ENCODE peak calls at places on chromosomes 13 and 19, in seven cellular contexts. N is left ventricle myocardium inferior, Z is AG04450, U is nephron progenitor cell, O is PC-3, B is AG09309, I is endothelial cell. D is an unnamed sample.

GRCh38 chr13:36130542-36131214 is 504 bp downstream of the DCLK1 start:
- DNase-seq in N (peak; percentile 30), Z (no peak), U (no peak), O (no peak), B (no peak), I (peak; percentile 24), D (peak; percentile 15)

GRCh38 chr19:50896591-50897190 is 14.5 kb downstream of the KLK4 start:
- DNase-seq in N (no peak), Z (no peak), U (no peak), O (peak; percentile 75), B (no peak), I (no peak), D (no peak)

GRCh38 chr13:71867101-71867814 is at the start of gene DACH1:
- DNase-seq in N (peak; percentile 45), Z (no peak), U (peak; percentile 70), O (peak; percentile 24), B (no peak), I (peak; percentile 64), D (peak; percentile 73)

GRCh38 chr13:79679334-79679733 is 198.4 kb downstream of the NDFIP2 start:
- DNase-seq in N (peak; percentile 51), Z (peak; percentile 26), U (peak; percentile 79), O (peak; percentile 76), B (peak; percentile 28), I (peak; percentile 70), D (peak; percentile 85)

GRCh38 chr19:812049-812816 is 9.5 kb downstream of the PLPPR3 start:
- DNase-seq in N (no peak), Z (no peak), U (no peak), O (no peak), B (no peak), I (no peak), D (no peak)

GRCh38 chr13:102870677-102871415 is 25.0 kb downstream of the ERCC5 start:
- DNase-seq in N (peak; percentile 37), Z (no peak), U (peak; percentile 62), O (peak; percentile 63), B (no peak), I (peak; percentile 56), D (peak; percentile 38)

GRCh38 chr13:79519252-79519651 is 38.3 kb downstream of the NDFIP2 start:
- DNase-seq in N (no peak), Z (no peak), U (no peak), O (peak; percentile 59), B (no peak), I (no peak), D (no peak)

GRCh38 chr13:99991013-99991805 is 9.6 kb downstream of the ZIC2 start:
- DNase-seq in N (no peak), Z (no peak), U (peak; percentile 21), O (no peak), B (no peak), I (no peak), D (no peak)

GRCh38 chr19:46021531-46022041 is 1.3 kb downstream of the PGLYRP1 start:
- DNase-seq in N (no peak), Z (no peak), U (no peak), O (no peak), B (no peak), I (no peak), D (peak; percentile 34)

GRCh38 chr19:511101-511841 is 4.0 kb downstream of the TPGS1 start:
- DNase-seq in N (no peak), Z (no peak), U (no peak), O (no peak), B (no peak), I (no peak), D (no peak)

GRCh38 chr13:113643593-113643992 is 14.4 kb downstream of the ATP4B start:
- DNase-seq in N (no peak), Z (no peak), U (no peak), O (no peak), B (no peak), I (no peak), D (no peak)

GRCh38 chr19:55336101-55336500 is 3.6 kb upstream of the KMT5C start:
- DNase-seq in N (no peak), Z (no peak), U (no peak), O (peak; percentile 43), B (peak; percentile 39), I (no peak), D (no peak)

GRCh38 chr13:108070925-108071324 is 144.4 kb downstream of the LIG4 start:
- DNase-seq in N (no peak), Z (no peak), U (no peak), O (no peak), B (no peak), I (no peak), D (no peak)

GRCh38 chr13:111398196-111398595 is 77.8 kb downstream of the TEX29 start:
- DNase-seq in N (no peak), Z (no peak), U (no peak), O (no peak), B (no peak), I (no peak), D (no peak)

GRCh38 chr19:3821156-3821555 is 35.0 kb upstream of the MATK start:
- DNase-seq in N (no peak), Z (no peak), U (no peak), O (no peak), B (no peak), I (no peak), D (no peak)

GRCh38 chr13:43411741-43412140 is 375.0 kb downstream of the ENOX1 start:
- DNase-seq in N (peak; percentile 51), Z (no peak), U (no peak), O (no peak), B (no peak), I (no peak), D (no peak)

GRCh38 chr13:112747256-112747655 is 57.4 kb downstream of the ATP11A start:
- DNase-seq in N (no peak), Z (no peak), U (no peak), O (no peak), B (no peak), I (no peak), D (peak; percentile 61)

GRCh38 chr19:38210458-38210987 is 13.5 kb downstream of the DPF1 start:
- DNase-seq in N (peak; percentile 74), Z (no peak), U (peak; percentile 88), O (no peak), B (no peak), I (peak; percentile 61), D (peak; percentile 29)

GRCh38 chr13:82467626-82468025 is 1414.6 kb downstream of the SLITRK1 start:
- DNase-seq in N (no peak), Z (no peak), U (no peak), O (no peak), B (no peak), I (no peak), D (no peak)

GRCh38 chr13:45194081-45194939 is 6.5 kb downstream of the KCTD4 start:
- DNase-seq in N (peak; percentile 37), Z (no peak), U (no peak), O (no peak), B (no peak), I (peak; percentile 26), D (peak; percentile 21)
- TF ChIP-seq CTCF in N (peak; percentile 50), Z (peak; percentile 44), U (peak; percentile 10), O (no peak), B (peak; percentile 65), I (no peak), D (peak; percentile 39)

GRCh38 chr19:5036733-5037681 is 68.1 kb downstream of the KDM4B start:
- DNase-seq in N (peak; percentile 52), Z (no peak), U (no peak), O (no peak), B (no peak), I (no peak), D (no peak)

GRCh38 chr19:5039642-5040543 is 71.0 kb downstream of the KDM4B start:
- DNase-seq in N (no peak), Z (no peak), U (no peak), O (no peak), B (no peak), I (no peak), D (no peak)

GRCh38 chr19:5037936-5038335 is 69.0 kb downstream of the KDM4B start:
- DNase-seq in N (no peak), Z (no peak), U (no peak), O (no peak), B (no peak), I (no peak), D (no peak)

GRCh38 chr19:5040544-5041167 is 71.7 kb downstream of the KDM4B start:
- DNase-seq in N (no peak), Z (no peak), U (no peak), O (no peak), B (no peak), I (no peak), D (no peak)

DNA sequence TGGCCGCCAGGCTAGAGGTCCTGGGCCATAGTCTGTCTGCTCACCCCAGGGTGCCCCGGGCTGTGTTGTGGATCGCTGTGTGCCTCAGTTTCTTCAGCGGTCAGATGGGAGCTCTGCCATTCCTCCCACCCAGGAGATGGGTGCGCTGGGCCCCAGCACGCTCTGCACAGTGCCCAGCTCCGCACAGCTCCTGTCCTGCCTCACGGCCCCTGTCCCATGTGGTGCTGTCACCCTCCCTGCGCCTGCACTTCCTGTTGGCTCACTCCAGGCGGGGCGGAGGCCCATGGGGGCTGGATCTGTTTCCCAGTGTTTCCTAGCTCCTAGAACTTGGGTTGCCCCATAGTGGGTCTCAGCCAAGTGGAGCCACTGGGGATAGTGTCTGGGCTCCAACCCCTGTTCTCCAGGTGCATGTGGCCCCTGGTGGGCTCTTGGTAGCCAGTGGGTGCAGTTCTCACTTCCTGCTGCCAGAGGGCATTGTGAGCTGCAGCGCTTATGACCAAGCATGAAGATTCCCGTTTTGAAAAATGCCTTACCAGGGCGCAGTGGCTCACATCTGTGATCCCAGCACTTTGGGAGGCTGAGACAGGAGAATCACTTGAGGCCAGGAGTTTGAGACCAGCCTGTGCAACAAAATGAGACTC is 69.8 kb downstream of the KDM4B start:
- DNase-seq in N (no peak), Z (no peak), U (no peak), O (peak; percentile 56), B (no peak), I (peak; percentile 33), D (no peak)
- TF ChIP-seq CTCF in N (peak; percentile 61), Z (peak; percentile 63), U (peak; percentile 46), O (peak; percentile 76), B (peak; percentile 54), I (peak; percentile 40), D (peak; percentile 16)

GRCh38 chr19:43719918-43720317 is 4.0 kb downstream of the IRGC start:
- DNase-seq in N (no peak), Z (no peak), U (no peak), O (no peak), B (no peak), I (no peak), D (no peak)

GRCh38 chr19:43720936-43721335 is 5.1 kb downstream of the IRGC start:
- DNase-seq in N (no peak), Z (no peak), U (no peak), O (no peak), B (no peak), I (no peak), D (no peak)

GRCh38 chr19:43718627-43719377 is 2.9 kb downstream of the IRGC start:
- DNase-seq in N (no peak), Z (no peak), U (no peak), O (no peak), B (no peak), I (no peak), D (no peak)

GRCh38 chr19:43721469-43722048 is 5.7 kb downstream of the IRGC start:
- DNase-seq in N (no peak), Z (no peak), U (no peak), O (no peak), B (no peak), I (no peak), D (no peak)

GRCh38 chr19:43719378-43719868 is 3.5 kb downstream of the IRGC start:
- DNase-seq in N (no peak), Z (no peak), U (no peak), O (no peak), B (no peak), I (no peak), D (no peak)
- TF ChIP-seq CTCF in N (no peak), Z (no peak), U (no peak), O (no peak), B (no peak), I (no peak), D (no peak)

GRCh38 chr13:27203854-27204253 is 32.2 kb upstream of the USP12 start:
- DNase-seq in N (no peak), Z (no peak), U (no peak), O (peak; percentile 29), B (no peak), I (no peak), D (peak; percentile 20)
- TF ChIP-seq CTCF in N (peak; percentile 47), Z (peak; percentile 30), U (no peak), O (peak; percentile 47), B (peak; percentile 31), I (no peak), D (no peak)

D was measured in body of pancreas.